ENCODE peak calls at places on chromosomes 7 and 10, in seven cellular contexts. M is choroid plexus epithelial cell, R is left ventricle myocardium inferior, D is GM12864, I is tibial artery, G is A549, A is colonic mucosa. L is an unnamed sample.

GRCh38 chr7:124785994-124786393 is 20.4 kb upstream of the GPR37 start:
- DNase-seq in R (no peak), A (no peak), D (no peak), M (no peak), I (no peak), G (no peak), L (no peak)

GRCh38 chr10:109956454-109957091 is 33.3 kb upstream of the XPNPEP1 start:
- DNase-seq in D (peak; percentile 59), M (peak; percentile 59), A (no peak), R (no peak), I (no peak), G (peak; percentile 69), L (no peak)

GRCh38 chr10:88318803-88319202 is 264.3 kb downstream of the RNLS start:
- DNase-seq in I (no peak), D (peak; percentile 19), G (peak; percentile 39), A (no peak), R (no peak), M (peak; percentile 13), L (no peak)

GRCh38 chr10:73344267-73344666 is 14.4 kb downstream of the CFAP70 start:
- DNase-seq in R (no peak), I (no peak), G (no peak), A (no peak), M (no peak), D (no peak), L (no peak)

GRCh38 chr10:129041916-129042315 is 425.1 kb upstream of the MGMT start:
- DNase-seq in M (no peak), I (no peak), D (no peak), G (no peak), R (no peak), A (no peak), L (no peak)

GRCh38 chr10:63467833-63468232 is 2.1 kb upstream of the JMJD1C start:
- DNase-seq in D (no peak), M (no peak), I (no peak), G (no peak), R (no peak), A (no peak), L (no peak)

GRCh38 chr7:111012152-111012551 is 78.8 kb upstream of the LRRN3 start:
- DNase-seq in I (no peak), D (no peak), A (no peak), M (peak; percentile 47), R (no peak), G (peak; percentile 9), L (no peak)

GRCh38 chr10:125160856-125161569 is 650 bp upstream of the CTBP2 start:
- DNase-seq in A (peak; percentile 76), I (peak; percentile 91), G (peak; percentile 94), R (peak; percentile 78), D (no peak), M (peak; percentile 83), L (no peak)

GRCh38 chr7:43481905-43482678 is 100.8 kb upstream of the STK17A start:
- DNase-seq in A (no peak), R (no peak), D (no peak), I (no peak), M (peak; percentile 72), G (no peak), L (no peak)

GRCh38 chr7:33558961-33559710 is 346.2 kb upstream of the BMPER start:
- DNase-seq in D (no peak), M (no peak), A (no peak), I (no peak), G (no peak), R (no peak), L (no peak)

GRCh38 chr7:19681596-19681995 is 27.2 kb downstream of the POLR1F start:
- DNase-seq in M (no peak), A (no peak), R (no peak), G (no peak), I (no peak), D (no peak), L (no peak)

GRCh38 chr7:108561047-108561619 is 8.4 kb downstream of the THAP5 start:
- DNase-seq in M (peak; percentile 32), A (no peak), I (no peak), G (no peak), D (no peak), R (no peak), L (no peak)

GRCh38 chr7:31896929-31897328 is 173.3 kb downstream of the PDE1C start:
- DNase-seq in M (no peak), D (no peak), G (peak; percentile 89), R (no peak), I (no peak), A (no peak), L (no peak)

GRCh38 chr10:35925511-35925910 is 283.4 kb upstream of the FZD8 start:
- DNase-seq in M (peak; percentile 61), G (no peak), R (no peak), I (no peak), A (no peak), D (no peak), L (no peak)

GRCh38 chr10:59700709-59701108 is 8.9 kb downstream of the SLC16A9 start:
- DNase-seq in G (no peak), R (no peak), A (no peak), I (no peak), D (no peak), M (no peak), L (no peak)

GRCh38 chr10:119452396-119452795 is 90.1 kb downstream of the RGS10 start:
- DNase-seq in R (no peak), A (no peak), M (no peak), D (no peak), I (no peak), G (no peak), L (no peak)

GRCh38 chr7:137772748-137773147 is 74.0 kb downstream of the DGKI start:
- DNase-seq in R (no peak), A (no peak), G (no peak), D (no peak), I (no peak), M (peak; percentile 78), L (no peak)

GRCh38 chr10:101060951-101061813 is 607 bp upstream of the KAZALD1 start:
- DNase-seq in G (peak; percentile 95), A (peak; percentile 99), M (peak; percentile 91), R (peak; percentile 97), I (peak; percentile 98), D (peak; percentile 69), L (peak; percentile 84)

GRCh38 chr10:118047363-118047719 is 600 bp upstream of the RAB11FIP2 start:
- DNase-seq in R (peak; percentile 15), M (no peak), D (no peak), A (peak; percentile 39), G (no peak), I (peak; percentile 69), L (no peak)

GRCh38 chr10:52644678-52645434 is 127.7 kb downstream of the MBL2 start:
- DNase-seq in R (no peak), I (no peak), G (peak; percentile 54), A (peak; percentile 55), M (peak; percentile 66), D (peak; percentile 1), L (no peak)

GRCh38 chr10:24569828-24570657 is 153.6 kb downstream of the ARHGAP21 start:
- DNase-seq in R (no peak), D (no peak), M (no peak), I (no peak), G (no peak), A (no peak), L (no peak)

GRCh38 chr10:17214486-17214885 is 13.0 kb upstream of the TRDMT1 start:
- DNase-seq in G (no peak), M (peak; percentile 73), D (no peak), I (no peak), A (no peak), R (no peak), L (no peak)

GRCh38 chr10:126234630-126235029 is 153.6 kb downstream of the ADAM12 start:
- DNase-seq in D (no peak), I (no peak), G (no peak), A (no peak), M (no peak), R (no peak), L (no peak)

GRCh38 chr7:45962861-45963260 is 41.8 kb upstream of the IGFBP3 start:
- DNase-seq in G (no peak), A (no peak), R (no peak), I (no peak), M (no peak), D (no peak), L (no peak)

GRCh38 chr7:101285171-101285570 is 36.4 kb downstream of the IFT22 start:
- DNase-seq in D (no peak), G (no peak), I (no peak), A (no peak), R (no peak), M (no peak), L (no peak)

GRCh38 chr7:82740246-82740848 is 296.8 kb upstream of the CACNA2D1 start:
- DNase-seq in I (no peak), D (no peak), M (peak; percentile 87), G (peak; percentile 65), A (peak; percentile 31), R (no peak), L (no peak)

GRCh38 chr7:1359681-1360485 is 99.4 kb downstream of the MICALL2 start:
- DNase-seq in M (no peak), R (no peak), A (no peak), I (no peak), G (no peak), D (no peak), L (no peak)

GRCh38 chr10:17725703-17726102 is 26.3 kb upstream of the TMEM236 start:
- DNase-seq in D (no peak), I (no peak), M (no peak), A (no peak), G (no peak), R (no peak), L (no peak)

GRCh38 chr7:155925682-155926081 is 113.4 kb upstream of the SHH start:
- DNase-seq in M (no peak), A (no peak), G (no peak), R (no peak), D (no peak), I (no peak), L (no peak)

GRCh38 chr10:44925224-44925623 is 14.1 kb downstream of the TMEM72 start:
- DNase-seq in R (no peak), D (no peak), M (peak; percentile 45), G (peak; percentile 30), I (peak; percentile 54), A (no peak), L (no peak)
- TF ChIP-seq CTCF in R (peak; percentile 35), D (peak; percentile 23), M (peak; percentile 60), G (no peak), I (no peak), A (no peak), L (no peak)

GRCh38 chr7:41466760-41467384 is 236.0 kb downstream of the INHBA start:
- DNase-seq in D (no peak), G (no peak), I (no peak), M (no peak), A (no peak), R (no peak), L (no peak)
- TF ChIP-seq CTCF in D (no peak), G (no peak), I (no peak), M (no peak), A (no peak), R (no peak), L (no peak)

GRCh38 chr10:103476046-103476768 is 2.8 kb downstream of the CALHM3 start:
- DNase-seq in A (no peak), R (no peak), M (peak; percentile 28), G (peak; percentile 39), I (no peak), D (peak; percentile 35), L (no peak)
- TF ChIP-seq CTCF in A (no peak), R (no peak), M (peak; percentile 44), G (no peak), I (no peak), D (peak; percentile 79), L (no peak)

GRCh38 chr7:15199482-15199881 is 296.9 kb upstream of the DGKB start:
- DNase-seq in M (peak; percentile 58), D (no peak), G (peak; percentile 3), I (no peak), R (no peak), A (no peak), L (no peak)
- TF ChIP-seq CTCF in M (peak; percentile 53), D (no peak), G (peak; percentile 35), I (no peak), R (peak; percentile 24), A (no peak), L (no peak)

GRCh38 chr7:151863386-151864079 is 13.4 kb downstream of the PRKAG2 start:
- DNase-seq in G (peak; percentile 41), M (no peak), A (no peak), D (no peak), I (no peak), R (no peak), L (no peak)
- TF ChIP-seq CTCF in G (peak; percentile 15), M (no peak), A (no peak), D (peak; percentile 32), I (no peak), R (peak; percentile 11), L (no peak)

L was measured in omental fat pad.